ENCODE peak calls at places on chromosomes 12 and 14, in nine cellular contexts. G is hypothalamus; C is Panc1; H is AG08396; M is putamen; R is CD8-positive, alpha-beta memory T cell; E is fibroblast of the aortic adventitia; L is GM12892; D is activated T-cell treated with anti-CD3 and anti-CD28 coated beads for 24 hours. V is an unnamed sample.

GRCh38 chr14:68976160-68977067 is 2.7 kb downstream of the ACTN1 start:
- DNase-seq in R (no peak), G (no peak), L (no peak), H (no peak), C (no peak), M (no peak), E (peak), D (no peak), V (no peak)

GRCh38 chr12:56221233-56221756 is 427 bp downstream of the RNF41 start:
- DNase-seq in E (peak), G (peak), M (peak), C (no peak), L (no peak), R (peak), H (peak), D (no peak), V (no peak)

GRCh38 chr12:3229577-3229976 is 152.4 kb downstream of the TSPAN9 start:
- DNase-seq in R (no peak), C (no peak), D (no peak), G (no peak), H (no peak), E (no peak), M (no peak), L (no peak), V (no peak)

GRCh38 chr14:90551733-90552464 is 155.1 kb downstream of the CALM1 start:
- DNase-seq in H (no peak), E (no peak), L (no peak), D (no peak), G (no peak), C (no peak), R (no peak), M (peak), V (no peak)

GRCh38 chr12:63826002-63826585 is 18.4 kb upstream of the SRGAP1 start:
- DNase-seq in G (no peak), L (no peak), M (peak), D (no peak), H (peak), E (peak), C (no peak), R (no peak), V (no peak)

GRCh38 chr14:89409961-89410360 is 7.1 kb downstream of the FOXN3 start:
- DNase-seq in R (no peak), G (no peak), L (no peak), D (no peak), C (no peak), M (no peak), H (no peak), E (no peak), V (no peak)

GRCh38 chr14:92692822-92693226 is 55.6 kb downstream of the LGMN start:
- DNase-seq in D (no peak), E (peak), H (no peak), R (peak), G (no peak), M (no peak), L (no peak), C (no peak), V (no peak)

GRCh38 chr14:30283822-30284446 is 275.0 kb upstream of the G2E3 start:
- DNase-seq in M (no peak), G (no peak), D (no peak), H (peak), R (no peak), L (no peak), E (peak), C (no peak), V (no peak)

GRCh38 chr12:47078733-47079364 is 572 bp upstream of the PCED1B start:
- DNase-seq in G (no peak), C (no peak), D (peak), L (no peak), R (peak), M (no peak), E (no peak), H (no peak), V (peak)

GRCh38 chr14:104075530-104076151 is 9.9 kb upstream of the ASPG start:
- DNase-seq in G (no peak), C (no peak), M (no peak), R (no peak), L (no peak), D (no peak), H (no peak), E (no peak), V (no peak)

GRCh38 chr14:36981832-36982528 is 190.4 kb downstream of the SLC25A21 start:
- DNase-seq in R (no peak), M (no peak), G (no peak), D (no peak), C (peak), H (peak), L (no peak), E (peak), V (no peak)

GRCh38 chr12:107847830-107848229 is 73.3 kb downstream of the ASCL4 start:
- DNase-seq in R (no peak), H (no peak), E (no peak), C (no peak), M (no peak), L (no peak), D (no peak), G (no peak), V (no peak)

GRCh38 chr12:27253347-27253746 is 9.3 kb downstream of the STK38L start:
- DNase-seq in R (no peak), H (no peak), C (no peak), L (no peak), G (no peak), E (no peak), D (no peak), M (no peak), V (no peak)

GRCh38 chr12:110844551-110845395 is 2.0 kb upstream of the CCDC63 start:
- DNase-seq in G (no peak), C (no peak), M (peak), D (no peak), E (peak), H (peak), L (no peak), R (no peak), V (no peak)

GRCh38 chr12:95318071-95318545 is 100.5 kb downstream of the VEZT start:
- DNase-seq in R (no peak), G (no peak), D (no peak), L (no peak), E (peak), H (peak), C (peak), M (no peak), V (no peak)

GRCh38 chr14:59492419-59492818 is 8.1 kb downstream of the JKAMP start:
- DNase-seq in E (no peak), H (no peak), C (no peak), D (no peak), L (no peak), G (no peak), M (no peak), R (no peak), V (no peak)

GRCh38 chr12:104602426-104602825 is 145.7 kb downstream of the CHST11 start:
- DNase-seq in M (no peak), D (no peak), C (no peak), H (no peak), L (no peak), G (no peak), R (no peak), E (no peak), V (no peak)

GRCh38 chr12:4763549-4763948 is 43.3 kb downstream of the GALNT8 start:
- DNase-seq in D (no peak), H (peak), C (no peak), L (no peak), R (no peak), M (no peak), G (no peak), E (no peak), V (no peak)

GRCh38 chr14:90300649-90301048 is 31.1 kb downstream of the NRDE2 start:
- DNase-seq in M (no peak), H (no peak), G (no peak), C (no peak), L (no peak), R (no peak), D (no peak), E (peak), V (no peak)

V was measured in stimulated activated naive CD8-positive, alpha-beta T cell treated with anti-CD3 and anti-CD28 coated beads, Interleukin-15, amount 100 ng/mL, for 72 hours.